ENCODE peak calls at places on chromosomes 4 and X, in five cellular contexts. I, V, Y, W and D are unnamed samples.

GRCh38 chr4:112514079-112514448 is 1.9 kb downstream of the NEUROG2 start:
- DNase-seq in I (no peak), V (no peak), Y (no peak), W (no peak), D (no peak)

GRCh38 chrX:119502727-119503483 is 34.7 kb downstream of the SLC25A5 start:
- DNase-seq in I (no peak), V (peak), Y (no peak), W (no peak), D (no peak)

GRCh38 chr4:2064276-2064991 is 5.3 kb downstream of the NAT8L start:
- DNase-seq in I (no peak), V (no peak), Y (no peak), W (no peak), D (no peak)

GRCh38 chr4:70589785-70590184 is 2.3 kb upstream of the AMBN start:
- DNase-seq in I (no peak), V (no peak), Y (no peak), W (no peak), D (no peak)

GRCh38 chrX:257681-258289 is 23.4 kb upstream of the PLCXD1 start:
- DNase-seq in I (no peak), V (no peak), Y (no peak), W (no peak), D (no peak)

GRCh38 chrX:19245711-19246269 is 97.9 kb upstream of the PDHA1 start:
- DNase-seq in I (no peak), V (no peak), Y (no peak), W (no peak), D (no peak)

GRCh38 chr4:159070742-159071141 is 32.1 kb upstream of the RAPGEF2 start:
- DNase-seq in I (no peak), V (peak), Y (no peak), W (peak), D (peak)

GRCh38 chrX:108199041-108199440 is 107.5 kb downstream of the ATG4A start:
- DNase-seq in I (no peak), V (no peak), Y (no peak), W (no peak), D (no peak)

GRCh38 chr4:53281438-53281837 is 84.4 kb downstream of the SCFD2 start:
- DNase-seq in I (no peak), V (peak), Y (no peak), W (no peak), D (no peak)

GRCh38 chr4:10013722-10014121 is 7.6 kb downstream of the SLC2A9 start:
- DNase-seq in I (peak), V (no peak), Y (no peak), W (no peak), D (no peak)

GRCh38 chr4:185210102-185210981 is 944 bp downstream of the SNX25 start:
- DNase-seq in I (peak), V (peak), Y (no peak), W (no peak), D (no peak)

DNA sequence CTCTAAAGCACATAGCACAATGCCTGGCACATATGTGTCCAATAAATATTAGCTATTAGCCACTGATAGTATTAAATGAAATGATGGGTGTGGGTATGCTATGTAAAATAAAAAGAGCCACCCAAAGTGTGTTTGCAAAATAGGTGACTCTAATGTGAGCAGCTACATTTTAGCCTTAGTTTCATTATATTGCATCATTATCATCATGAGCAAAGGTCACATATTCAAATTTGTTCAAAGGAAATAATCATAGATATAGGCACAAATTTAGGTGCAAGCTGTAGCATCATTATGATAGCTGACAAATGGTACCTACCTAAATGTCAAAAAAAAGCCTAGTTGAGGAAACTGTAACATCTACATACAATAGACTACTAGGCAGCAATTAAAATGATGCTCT is 373.9 kb upstream of the FGF13 start:
- DNase-seq in I (no peak), V (no peak), Y (no peak), W (no peak), D (no peak)
- TF ChIP-seq POLR2A in I (no peak), V (no peak), Y (no peak), W (no peak), D (no peak)

GRCh38 chr4:109729155-109729562 is 711 bp downstream of the PLA2G12A start:
- DNase-seq in I (peak), V (peak), Y (no peak), W (no peak), D (no peak)
- TF ChIP-seq POLR2A in I (no peak), V (no peak), Y (no peak), W (no peak), D (no peak)

GRCh38 chr4:118587946-118588345 is 97.2 kb upstream of the METTL14 start:
- DNase-seq in I (no peak), V (no peak), Y (no peak), W (no peak), D (no peak)

GRCh38 chr4:118587116-118587869 is 97.9 kb upstream of the METTL14 start:
- DNase-seq in I (no peak), V (no peak), Y (no peak), W (no peak), D (no peak)

GRCh38 chr4:118589471-118590055 is 95.6 kb upstream of the METTL14 start:
- DNase-seq in I (no peak), V (no peak), Y (no peak), W (no peak), D (no peak)

GRCh38 chr4:118586357-118586790 is 98.8 kb upstream of the METTL14 start:
- DNase-seq in I (no peak), V (no peak), Y (no peak), W (no peak), D (no peak)

DNA sequence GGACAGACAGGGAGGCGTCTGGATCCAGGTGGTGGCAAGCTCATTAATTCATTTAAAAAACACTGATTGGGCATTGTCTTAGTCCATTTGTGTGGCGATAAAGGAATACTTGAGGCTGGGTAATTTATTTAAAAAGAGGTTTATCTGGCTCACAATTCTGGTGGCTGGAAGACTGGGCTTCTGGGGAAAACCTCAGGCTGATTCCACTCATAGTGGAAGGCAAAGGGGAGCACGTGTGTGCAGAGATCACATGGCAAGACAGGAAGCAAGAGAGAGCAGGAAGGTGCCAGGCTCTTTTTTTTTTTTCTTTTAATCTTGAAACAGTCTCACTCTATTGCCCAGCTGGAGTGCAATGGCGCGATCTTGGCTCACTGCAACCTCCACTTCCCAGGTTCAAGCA is 100.2 kb upstream of the METTL14 start:
- DNase-seq in I (no peak), V (no peak), Y (no peak), W (no peak), D (peak)
- TF ChIP-seq POLR2A in I (no peak), V (no peak), Y (no peak), W (no peak), D (no peak)

GRCh38 chrX:54044877-54045328 is 630 bp upstream of the PHF8 start:
- DNase-seq in I (no peak), V (no peak), Y (no peak), W (no peak), D (no peak)
- TF ChIP-seq POLR2A in I (no peak), V (no peak), Y (no peak), W (no peak), D (no peak)

GRCh38 chrX:154366666-154367055 is 7.8 kb downstream of the FLNA start:
- DNase-seq in I (no peak), V (no peak), Y (no peak), W (no peak), D (no peak)
- TF ChIP-seq POLR2A in I (no peak), V (no peak), Y (no peak), W (no peak), D (no peak)

GRCh38 chrX:103919336-103919682 is 43.1 kb upstream of the TMSB15B start:
- DNase-seq in I (peak), V (peak), Y (no peak), W (no peak), D (no peak)

GRCh38 chrX:103918050-103918449 is 44.4 kb upstream of the TMSB15B start:
- DNase-seq in I (peak), V (peak), Y (peak), W (peak), D (peak)

GRCh38 chrX:103913356-103914020 is 48.9 kb upstream of the TMSB15B start:
- DNase-seq in I (no peak), V (peak), Y (no peak), W (no peak), D (no peak)

GRCh38 chrX:103918584-103919335 is 43.7 kb upstream of the TMSB15B start:
- DNase-seq in I (peak), V (peak), Y (peak), W (peak), D (no peak)
- TF ChIP-seq POLR2A in I (no peak), V (no peak), Y (peak), W (no peak), D (no peak)

GRCh38 chrX:47482512-47483309 is at the start of gene ZNF41:
- DNase-seq in I (peak), V (peak), Y (peak), W (peak), D (peak)
- TF ChIP-seq POLR2A in I (peak), V (no peak), Y (peak), W (peak), D (peak)

GRCh38 chr4:5710962-5711478 is at the start of gene EVC:
- DNase-seq in I (peak), V (peak), Y (peak), W (peak), D (peak)

GRCh38 chr4:5713861-5714260 is 2.9 kb downstream of the EVC start:
- DNase-seq in I (no peak), V (no peak), Y (no peak), W (no peak), D (no peak)

GRCh38 chr4:5712931-5713330 is 1.9 kb downstream of the EVC start:
- DNase-seq in I (no peak), V (no peak), Y (no peak), W (no peak), D (no peak)

GRCh38 chr4:5711479-5712184 is 631 bp downstream of the EVC start:
- DNase-seq in I (no peak), V (peak), Y (peak), W (no peak), D (no peak)

DNA sequence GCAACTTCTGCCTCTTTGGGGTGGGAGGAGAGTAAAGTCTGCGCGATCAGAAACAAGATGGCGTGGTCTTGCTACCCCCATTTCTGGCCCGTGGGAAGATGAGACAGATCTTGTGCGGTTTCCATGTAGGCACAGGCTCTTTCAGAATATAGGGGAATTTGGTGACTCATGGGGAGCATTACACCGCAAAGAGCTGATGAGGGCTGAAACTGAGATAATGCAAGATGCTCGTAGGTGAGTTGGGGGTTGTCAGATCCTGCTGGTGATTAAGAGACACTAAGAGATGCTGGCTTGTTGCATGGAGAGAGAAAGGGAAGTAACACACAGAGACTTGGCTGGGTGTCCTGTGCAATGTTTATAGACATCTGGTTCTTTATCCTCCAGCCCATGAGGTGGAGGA is 1.5 kb downstream of the EVC start:
- DNase-seq in I (no peak), V (peak), Y (no peak), W (no peak), D (no peak)
- TF ChIP-seq POLR2A in I (no peak), V (no peak), Y (no peak), W (no peak), D (no peak)